ENCODE peak calls at places on chromosomes 1 and 21, in four cellular contexts. D is natural killer cell, J is fibroblast of lung, M is kidney epithelial cell. A is an unnamed sample.

GRCh38 chr1:21048462-21048861 is 128.2 kb downstream of the EIF4G3 start:
- DNase-seq in J (no peak), M (no peak), D (no peak), A (no peak)

GRCh38 chr1:244834596-244835275 is 722 bp upstream of the COX20 start:
- DNase-seq in M (peak; percentile 71), D (peak; percentile 92), J (peak; percentile 90), A (peak; percentile 93)

GRCh38 chr1:216310776-216311175 is 112.5 kb downstream of the USH2A start:
- DNase-seq in J (peak; percentile 28), M (no peak), D (no peak), A (peak; percentile 5)

GRCh38 chr1:26574690-26575349 is 45.3 kb downstream of the RPS6KA1 start:
- DNase-seq in D (no peak), M (no peak), J (peak; percentile 51), A (no peak)

GRCh38 chr1:61287014-61287413 is 204.7 kb downstream of the NFIA start:
- DNase-seq in M (no peak), J (peak; percentile 65), D (no peak), A (no peak)

GRCh38 chr1:30965914-30966313 is 57.4 kb upstream of the SDC3 start:
- DNase-seq in J (no peak), D (no peak), M (no peak), A (no peak)

GRCh38 chr1:68917456-68917855 is 420.6 kb upstream of the DEPDC1 start:
- DNase-seq in J (peak; percentile 33), D (no peak), M (no peak), A (no peak)

GRCh38 chr1:214899908-214900470 is 182.5 kb upstream of the KCNK2 start:
- DNase-seq in J (peak; percentile 47), M (no peak), D (no peak), A (no peak)

GRCh38 chr1:213423041-213423440 is 372.0 kb downstream of the RPS6KC1 start:
- DNase-seq in J (no peak), D (no peak), M (no peak), A (no peak)

GRCh38 chr1:118931876-118932275 is 56.3 kb downstream of the TBX15 start:
- DNase-seq in D (no peak), M (no peak), J (no peak), A (no peak)

GRCh38 chr1:227728892-227729143 is 6.3 kb downstream of the JMJD4 start:
- DNase-seq in D (no peak), J (no peak), M (no peak), A (no peak)

GRCh38 chr1:18047122-18047521 is 60.5 kb upstream of the IGSF21 start:
- DNase-seq in M (no peak), D (no peak), J (no peak), A (no peak)

GRCh38 chr1:10599194-10599861 is 124.6 kb downstream of the PEX14 start:
- DNase-seq in J (peak; percentile 93), M (peak; percentile 79), D (no peak), A (no peak)

GRCh38 chr1:183273300-183273699 is 87.2 kb downstream of the LAMC2 start:
- DNase-seq in D (no peak), J (peak; percentile 64), M (no peak), A (no peak)

GRCh38 chr1:207188901-207189300 is 84.9 kb downstream of the C4BPA start:
- DNase-seq in J (no peak), D (no peak), M (no peak), A (no peak)

GRCh38 chr1:166089804-166090203 is 77.0 kb downstream of the FAM78B start:
- DNase-seq in M (no peak), J (no peak), D (no peak), A (no peak)

GRCh38 chr1:33317946-33318345 is 3.0 kb downstream of the A3GALT2 start:
- DNase-seq in M (no peak), J (no peak), D (no peak), A (no peak)

GRCh38 chr21:41720250-41720649 is 46.6 kb downstream of the RIPK4 start:
- DNase-seq in D (no peak), J (no peak), M (no peak), A (no peak)

GRCh38 chr1:36342426-36343185 is 19.2 kb upstream of the EVA1B start:
- DNase-seq in D (peak; percentile 50), M (no peak), J (peak; percentile 59), A (peak; percentile 55)

GRCh38 chr1:55286851-55287602 is 71.9 kb upstream of the USP24 start:
- DNase-seq in J (peak; percentile 55), D (no peak), M (no peak), A (no peak)

GRCh38 chr1:60149254-60149653 is 75.7 kb upstream of the C1orf87 start:
- DNase-seq in M (no peak), J (no peak), D (no peak), A (no peak)

GRCh38 chr1:217272385-217272784 is 358.5 kb downstream of the GPATCH2 start:
- DNase-seq in M (no peak), D (no peak), J (peak; percentile 77), A (no peak)

GRCh38 chr1:235875236-235875635 is 8.5 kb upstream of the LYST start:
- DNase-seq in D (no peak), M (no peak), J (no peak), A (no peak)

GRCh38 chr1:59769412-59770095 is 45.2 kb upstream of the HOOK1 start:
- DNase-seq in D (no peak), M (no peak), J (peak; percentile 26), A (no peak)